ENCODE peak calls at places on chromosomes 6 and 20, in six cellular contexts. D is foreskin melanocyte, C is cardiac muscle cell, K is HT1080, X is GDM1, P is iPS DF 19.7. B is an unnamed sample.

GRCh38 chr6:87718662-87719433 is 16.8 kb upstream of the AKIRIN2 start:
- DNase-seq in X (no peak), K (peak; percentile 32), C (peak; percentile 68), P (no peak), D (no peak), B (no peak)

GRCh38 chr6:113825776-113826175 is 31.4 kb upstream of the MARCKS start:
- DNase-seq in K (no peak), D (peak; percentile 59), P (no peak), X (no peak), C (peak; percentile 88), B (no peak)

GRCh38 chr20:47285189-47285588 is 71.3 kb downstream of the ZMYND8 start:
- DNase-seq in X (no peak), C (no peak), K (no peak), P (no peak), D (no peak), B (no peak)

GRCh38 chr20:13984211-13984610 is 6.2 kb downstream of the SEL1L2 start:
- DNase-seq in C (no peak), P (no peak), X (no peak), K (peak; percentile 70), D (no peak), B (no peak)

GRCh38 chr20:49999329-49999728 is 16.5 kb downstream of the SNAI1 start:
- DNase-seq in D (no peak), P (no peak), X (no peak), C (no peak), K (no peak), B (no peak)

GRCh38 chr20:23657202-23657601 is 19.4 kb upstream of the CST3 start:
- DNase-seq in X (no peak), C (no peak), P (no peak), D (no peak), K (no peak), B (no peak)

GRCh38 chr6:81938014-81938761 is 185.7 kb upstream of the TENT5A start:
- DNase-seq in X (no peak), K (peak; percentile 95), P (no peak), C (peak; percentile 89), D (no peak), B (no peak)

GRCh38 chr6:131029661-131030297 is 33.3 kb downstream of the EPB41L2 start:
- DNase-seq in X (no peak), K (peak; percentile 25), C (peak; percentile 64), D (no peak), P (peak; percentile 5), B (no peak)

GRCh38 chr20:47568019-47568418 is 66.3 kb downstream of the NCOA3 start:
- DNase-seq in C (peak; percentile 92), P (no peak), X (no peak), K (peak; percentile 77), D (no peak), B (no peak)

GRCh38 chr6:144423167-144423566 is 138.0 kb downstream of the UTRN start:
- DNase-seq in P (no peak), K (no peak), D (no peak), C (no peak), X (no peak), B (no peak)

GRCh38 chr6:37987008-37987407 is 167.5 kb downstream of the ZFAND3 start:
- DNase-seq in C (peak; percentile 67), P (no peak), K (no peak), D (no peak), X (no peak), B (no peak)

GRCh38 chr6:151681426-151682059 is 125.9 kb upstream of the ESR1 start:
- DNase-seq in K (no peak), D (no peak), C (peak; percentile 60), P (no peak), X (no peak), B (no peak)

GRCh38 chr6:159693894-159694545 is 979 bp upstream of the SOD2 start:
- DNase-seq in K (peak; percentile 69), P (no peak), D (no peak), C (peak; percentile 41), X (no peak), B (no peak)